ENCODE peak calls at places on chromosomes 6 and 20, in eight cellular contexts. F, G, C, U, H, K, T and W are unnamed samples.
A peak's percentile ranks its signal among the peaks of the same experiment; 100 is the strongest.

GRCh38 chr6:25186919-25187318 is 92.3 kb upstream of the CARMIL1 start:
- DNase-seq in F (no peak), G (no peak), C (no peak), U (no peak), H (no peak), K (no peak), T (no peak), W (no peak)

GRCh38 chr20:37527638-37528441 is at the start of gene BLCAP:
- DNase-seq in F (peak; percentile 96), G (peak; percentile 95), C (peak; percentile 69), U (peak; percentile 95), H (peak; percentile 84), K (peak; percentile 97), T (peak; percentile 94), W (peak; percentile 89)

GRCh38 chr20:18773566-18773965 is 40.0 kb upstream of the SCP2D1 start:
- DNase-seq in F (no peak), G (no peak), C (no peak), U (no peak), H (no peak), K (no peak), T (no peak), W (no peak)

GRCh38 chr6:170461556-170462365 is 91.3 kb downstream of the PSMB1 start:
- DNase-seq in F (no peak), G (no peak), C (no peak), U (no peak), H (no peak), K (no peak), T (no peak), W (no peak)

GRCh38 chr6:116176596-116176995 is 50.7 kb upstream of the COL10A1 start:
- DNase-seq in F (no peak), G (peak; percentile 23), C (no peak), U (no peak), H (no peak), K (no peak), T (no peak), W (no peak)

GRCh38 chr20:37534401-37535157 is 6.9 kb upstream of the BLCAP start:
- DNase-seq in F (peak; percentile 90), G (peak; percentile 88), C (peak; percentile 90), U (no peak), H (peak; percentile 43), K (peak; percentile 61), T (peak; percentile 66), W (no peak)

GRCh38 chr6:31075528-31075927 is 36.8 kb downstream of the C6orf15 start:
- DNase-seq in F (no peak), G (no peak), C (no peak), U (no peak), H (no peak), K (no peak), T (no peak), W (no peak)

GRCh38 chr6:130906736-130907381 is 79.7 kb downstream of the SMLR1 start:
- DNase-seq in F (no peak), G (no peak), C (no peak), U (no peak), H (no peak), K (no peak), T (no peak), W (no peak)

GRCh38 chr20:54290636-54291035 is 82.7 kb downstream of the PFDN4 start:
- DNase-seq in F (no peak), G (no peak), C (no peak), U (no peak), H (no peak), K (no peak), T (no peak), W (no peak)

GRCh38 chr6:134168580-134169223 is 116.3 kb upstream of the SLC2A12 start:
- DNase-seq in F (no peak), G (no peak), C (no peak), U (no peak), H (no peak), K (no peak), T (no peak), W (no peak)

GRCh38 chr6:130240232-130240631 is 17.5 kb upstream of the SAMD3 start:
- DNase-seq in F (no peak), G (no peak), C (no peak), U (no peak), H (no peak), K (no peak), T (no peak), W (no peak)

GRCh38 chr20:2919518-2920245 is 46.4 kb downstream of the PTPRA start:
- DNase-seq in F (no peak), G (no peak), C (no peak), U (no peak), H (no peak), K (no peak), T (no peak), W (no peak)

GRCh38 chr20:47360489-47361267 is 4.2 kb upstream of the ZMYND8 start:
- DNase-seq in F (peak; percentile 77), G (peak; percentile 86), C (no peak), U (peak; percentile 78), H (peak; percentile 76), K (peak; percentile 75), T (peak; percentile 94), W (no peak)

GRCh38 chr6:1526689-1527088 is 83.0 kb upstream of the FOXC1 start:
- DNase-seq in F (no peak), G (no peak), C (no peak), U (no peak), H (no peak), K (no peak), T (no peak), W (no peak)

GRCh38 chr6:1527098-1527497 is 82.6 kb upstream of the FOXC1 start:
- DNase-seq in F (no peak), G (peak; percentile 70), C (no peak), U (no peak), H (no peak), K (no peak), T (no peak), W (peak; percentile 55)

GRCh38 chr6:1522779-1523178 is 86.9 kb upstream of the FOXC1 start:
- DNase-seq in F (no peak), G (no peak), C (no peak), U (no peak), H (no peak), K (no peak), T (no peak), W (no peak)

GRCh38 chr6:1524040-1524480 is 85.7 kb upstream of the FOXC1 start:
- DNase-seq in F (no peak), G (peak; percentile 94), C (no peak), U (peak; percentile 86), H (peak; percentile 21), K (peak; percentile 84), T (no peak), W (peak; percentile 78)

GRCh38 chr6:1525364-1526038 is 84.2 kb upstream of the FOXC1 start:
- DNase-seq in F (no peak), G (no peak), C (no peak), U (no peak), H (no peak), K (no peak), T (no peak), W (no peak)
- H3K4me1 ChIP-seq in F (no peaks in the 10 kb centered on the region), G (peaks cover 10% of the 10 kb centered on the region), C (peaks cover 7% of the 10 kb centered on the region), U (no peaks in the 10 kb centered on the region), H (no peaks in the 10 kb centered on the region), K (peaks cover 2% of the 10 kb centered on the region), T (no peaks in the 10 kb centered on the region), W (peaks cover 62% of the 10 kb centered on the region)

GRCh38 chr6:22068561-22069346 is 228.1 kb downstream of the PRL start:
- DNase-seq in F (no peak), G (no peak), C (peak; percentile 64), U (no peak), H (no peak), K (no peak), T (no peak), W (no peak)

GRCh38 chr6:22067127-22067526 is 229.7 kb downstream of the PRL start:
- DNase-seq in F (no peak), G (no peak), C (no peak), U (no peak), H (no peak), K (no peak), T (no peak), W (no peak)

GRCh38 chr6:22072939-22073338 is 223.9 kb downstream of the PRL start:
- DNase-seq in F (no peak), G (no peak), C (no peak), U (no peak), H (no peak), K (no peak), T (no peak), W (no peak)

GRCh38 chr6:22071655-22072054 is 225.2 kb downstream of the PRL start:
- DNase-seq in F (no peak), G (peak; percentile 59), C (no peak), U (no peak), H (no peak), K (peak; percentile 47), T (no peak), W (no peak)
- H3K4me3 ChIP-seq in F (no peak overlapping the region), G (no peak overlapping the region), C (no peak overlapping the region), U (no peak overlapping the region), H (no peak overlapping the region), K (peak overlapping the region; percentile 12), T (peak overlapping the region; percentile 22), W (no peak overlapping the region)

DNA sequence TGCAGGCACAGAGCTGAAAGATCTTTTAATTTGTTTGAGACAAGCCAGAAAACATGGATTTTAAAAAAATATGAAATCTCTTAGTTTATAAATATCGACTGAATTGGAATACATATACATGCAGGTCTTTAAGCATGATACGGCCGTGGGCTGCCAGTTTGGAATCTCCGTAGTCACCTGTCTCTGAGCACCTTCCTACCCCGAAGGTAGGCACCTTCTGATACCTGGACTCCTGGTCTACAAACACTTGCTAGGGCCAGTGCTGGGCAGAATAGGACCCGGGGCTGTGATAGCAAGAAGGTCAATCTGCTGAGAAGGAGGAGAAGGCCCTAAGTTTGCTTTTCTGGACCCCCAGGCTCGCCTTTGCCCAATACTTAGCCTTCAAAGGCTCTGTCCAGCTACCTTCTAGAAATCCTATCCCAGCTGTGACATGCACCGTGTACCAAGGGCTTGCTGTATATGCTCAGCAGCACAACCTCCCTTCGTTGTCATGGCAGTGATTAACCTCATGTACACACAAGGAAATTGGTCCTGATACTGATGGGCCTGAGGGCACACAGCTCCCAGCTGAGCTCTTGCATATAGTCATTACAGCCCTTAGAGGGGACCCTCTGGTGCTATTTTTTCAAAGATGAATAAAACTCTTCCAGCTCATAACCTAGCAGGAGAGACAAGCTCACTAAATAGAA is 17.6 kb downstream of the SNPH start:
- DNase-seq in F (no peak), G (no peak), C (no peak), U (no peak), H (no peak), K (no peak), T (no peak), W (no peak)
- H3K4me1 ChIP-seq in F (no peaks in the 10 kb centered on the region), G (no peaks in the 10 kb centered on the region), C (no peaks in the 10 kb centered on the region), U (no peaks in the 10 kb centered on the region), H (peaks cover 22% of the 10 kb centered on the region), K (no peaks in the 10 kb centered on the region), T (no peaks in the 10 kb centered on the region), W (no peaks in the 10 kb centered on the region)

GRCh38 chr6:114339706-114340105 is 3.1 kb downstream of the HS3ST5 start:
- DNase-seq in F (no peak), G (no peak), C (no peak), U (no peak), H (no peak), K (no peak), T (no peak), W (no peak)
- H3K4me3 ChIP-seq in F (no peak overlapping the region), G (peak overlapping the region; percentile 82), C (no peak overlapping the region), U (no peak overlapping the region), H (no peak overlapping the region), K (no peak overlapping the region), T (no peak overlapping the region), W (no peak overlapping the region)